ENCODE peak calls at places on chromosomes 16 and 17, in nine cellular contexts. R is left ventricle myocardium inferior, X is cardiac muscle cell, W is IMR-90, N is GM12878, I is hepatocyte, Z is AG04450, D is WERI-Rb-1, V is heart right ventricle. O is an unnamed sample.

GRCh38 chr17:49203796-49204195 is 6.6 kb downstream of the GNGT2 start:
- DNase-seq in D (no peak), W (no peak), R (no peak), Z (no peak), N (no peak), X (no peak), V (no peak), I (no peak), O (no peak)

GRCh38 chr17:57349533-57350227 is 93.4 kb downstream of the MSI2 start:
- DNase-seq in W (peak; percentile 27), Z (no peak), R (no peak), D (no peak), V (no peak), X (no peak), I (no peak), N (no peak), O (no peak)

GRCh38 chr17:19461139-19461538 is 50.1 kb downstream of the RNF112 start:
- DNase-seq in V (no peak), R (no peak), N (peak; percentile 7), I (no peak), X (no peak), Z (no peak), W (no peak), D (no peak), O (peak; percentile 38)

GRCh38 chr17:19541445-19541844 is 7.8 kb downstream of the SLC47A1 start:
- DNase-seq in N (no peak), I (no peak), X (no peak), W (no peak), V (no peak), D (no peak), R (no peak), Z (no peak), O (no peak)

GRCh38 chr16:12188674-12189249 is 212.2 kb downstream of the SNX29 start:
- DNase-seq in R (no peak), V (no peak), W (no peak), Z (no peak), N (no peak), X (no peak), D (no peak), I (no peak), O (peak; percentile 58)

GRCh38 chr17:46832945-46833839 is 14.7 kb upstream of the WNT3 start:
- DNase-seq in I (no peak), W (peak; percentile 87), R (no peak), Z (peak; percentile 44), D (no peak), X (peak; percentile 52), V (no peak), N (no peak), O (no peak)

GRCh38 chr16:76729525-76729924 is 452.3 kb downstream of the CNTNAP4 start:
- DNase-seq in D (no peak), R (no peak), N (no peak), I (peak; percentile 63), W (no peak), V (no peak), Z (no peak), X (no peak), O (no peak)

GRCh38 chr17:35536664-35537160 is 766 bp downstream of the SLFN12L start:
- DNase-seq in D (no peak), N (no peak), W (no peak), X (no peak), R (no peak), V (no peak), I (no peak), Z (no peak), O (no peak)

GRCh38 chr17:39104046-39104445 is 47.4 kb downstream of the PLXDC1 start:
- DNase-seq in I (peak; percentile 60), D (no peak), X (peak; percentile 79), Z (peak; percentile 21), R (no peak), V (no peak), W (peak; percentile 79), N (no peak), O (no peak)

GRCh38 chr17:42387663-42388380 is 420 bp downstream of the STAT3 start:
- DNase-seq in V (peak; percentile 51), I (peak; percentile 39), X (peak; percentile 51), N (no peak), W (no peak), Z (no peak), R (peak; percentile 38), D (peak; percentile 56), O (peak; percentile 66)

GRCh38 chr16:84339316-84339715 is 29.0 kb upstream of the ATP2C2 start:
- DNase-seq in N (no peak), V (no peak), Z (no peak), W (no peak), R (no peak), X (no peak), I (no peak), D (peak; percentile 57), O (no peak)

GRCh38 chr17:77942111-77942988 is 16.2 kb upstream of the TNRC6C start:
- DNase-seq in I (no peak), R (peak; percentile 30), D (no peak), N (no peak), W (no peak), Z (no peak), X (peak; percentile 44), V (peak; percentile 18), O (no peak)

GRCh38 chr16:88770459-88771293 is 14.3 kb downstream of the PIEZO1 start:
- DNase-seq in Z (peak; percentile 63), R (peak; percentile 61), N (no peak), I (peak; percentile 91), X (peak; percentile 78), W (peak; percentile 87), D (peak; percentile 92), V (peak; percentile 74), O (peak; percentile 76)

GRCh38 chr17:75135946-75136345 is 4.4 kb upstream of the NT5C start:
- DNase-seq in V (no peak), N (no peak), D (no peak), X (no peak), Z (no peak), R (no peak), I (no peak), W (no peak), O (no peak)

GRCh38 chr17:71361691-71362450 is 758.9 kb upstream of the SOX9 start:
- DNase-seq in N (no peak), R (no peak), W (peak; percentile 81), V (no peak), I (no peak), X (peak; percentile 49), Z (peak; percentile 33), D (no peak), O (no peak)

GRCh38 chr16:77788196-77789084 is at the start of gene VAT1L:
- DNase-seq in N (no peak), R (peak; percentile 19), W (peak; percentile 63), Z (no peak), I (peak; percentile 49), D (peak; percentile 47), X (peak; percentile 53), V (peak; percentile 30), O (peak; percentile 24)

GRCh38 chr16:11024333-11025053 is 80.1 kb downstream of the CLEC16A start:
- DNase-seq in V (no peak), I (no peak), R (no peak), X (no peak), D (no peak), W (no peak), N (no peak), Z (no peak), O (no peak)

GRCh38 chr16:56869513-56870270 is 4.7 kb downstream of the SLC12A3 start:
- DNase-seq in X (peak; percentile 26), D (peak; percentile 27), N (no peak), V (no peak), Z (no peak), R (no peak), I (no peak), W (no peak), O (no peak)

GRCh38 chr16:14043278-14043677 is 27.8 kb upstream of the MRTFB start:
- DNase-seq in V (no peak), Z (no peak), I (no peak), X (no peak), W (no peak), R (no peak), D (no peak), N (no peak), O (no peak)
- H3K27ac ChIP-seq in V (peak overlapping the region; percentile 23), Z (no peak overlapping the region), I (peak overlapping the region; percentile 40), X (no peak overlapping the region), W (no peak overlapping the region), R (peak overlapping the region; percentile 76), D (no peak overlapping the region), N (no peak overlapping the region), O (no peak overlapping the region)

GRCh38 chr17:68347380-68347779 is 56.1 kb downstream of the ARSG start:
- DNase-seq in W (no peak), I (no peak), Z (no peak), D (no peak), X (no peak), N (no peak), R (no peak), V (no peak), O (no peak)

GRCh38 chr17:68343976-68344375 is 52.7 kb downstream of the ARSG start:
- DNase-seq in R (no peak), W (no peak), X (no peak), D (no peak), Z (no peak), I (no peak), V (no peak), N (no peak), O (no peak)

GRCh38 chr17:68346448-68346847 is 55.2 kb downstream of the ARSG start:
- DNase-seq in I (no peak), X (no peak), Z (no peak), D (no peak), V (peak; percentile 31), N (peak; percentile 24), R (peak; percentile 21), W (no peak), O (peak; percentile 28)

GRCh38 chr17:68344701-68345136 is 53.4 kb downstream of the ARSG start:
- DNase-seq in N (no peak), Z (no peak), W (no peak), V (no peak), I (no peak), R (no peak), X (peak; percentile 39), D (no peak), O (no peak)

DNA sequence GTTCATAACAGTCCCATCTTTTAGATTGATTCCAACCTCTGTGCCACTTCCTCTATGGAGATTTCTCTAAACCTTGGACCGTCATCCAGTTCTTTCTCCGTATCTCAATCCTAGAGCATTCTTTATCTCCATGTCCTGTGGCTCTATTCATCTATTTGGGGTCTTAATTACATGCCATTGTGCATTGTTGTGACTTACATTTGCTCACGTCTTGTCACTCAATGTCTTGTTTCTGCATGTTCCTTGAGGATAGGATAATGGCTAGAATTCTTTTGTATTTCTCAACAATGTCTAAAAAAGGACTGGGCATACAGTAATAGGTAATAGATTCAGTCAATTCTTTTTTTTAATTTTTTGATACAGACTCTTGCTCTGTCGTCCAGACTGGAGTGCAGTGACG is 50.2 kb downstream of the ARSG start:
- DNase-seq in W (no peak), D (no peak), Z (no peak), I (no peak), R (no peak), X (no peak), N (no peak), V (no peak), O (no peak)
- TF ChIP-seq CTCF in W (no peak), D (no peak), Z (no peak), I (no peak), R (no peak), X (no peak), N (no peak), V (no peak), O (no peak)

GRCh38 chr17:12813680-12814079 is 24.4 kb downstream of the ARHGAP44 start:
- DNase-seq in V (no peak), I (no peak), D (no peak), Z (no peak), R (no peak), W (no peak), N (no peak), X (no peak), O (no peak)
- H3K27ac ChIP-seq in V (no peak overlapping the region), I (no peak overlapping the region), D (no peak overlapping the region), Z (no peak overlapping the region), R (no peak overlapping the region), W (no peak overlapping the region), N (no peak overlapping the region), X (no peak overlapping the region), O (no peak overlapping the region)

GRCh38 chr17:11909348-11909747 is 87.9 kb downstream of the ZNF18 start:
- DNase-seq in V (no peak), R (no peak), D (peak; percentile 13), W (no peak), X (no peak), Z (no peak), N (no peak), I (no peak), O (no peak)
- TF ChIP-seq CTCF in V (no peak), R (no peak), D (peak; percentile 45), W (no peak), X (no peak), Z (no peak), N (no peak), I (peak; percentile 6), O (no peak)

O was measured in colonic mucosa.